ENCODE peak calls at places on chromosome 6, in eight cellular contexts. L is lower lobe of right lung; Q is NT2/D1; S is effector memory CD4-positive, alpha-beta T cell; I is neural progenitor cell; J is fibroblast of lung; V is H1; B is uterus. D is an unnamed sample. For H3K9me3, the result is how much of the 10 kb centered on the place peaks cover.

GRCh38 chr6:26233608-26234420 is 131.2 kb upstream of the BTN3A2 start:
- DNase-seq in J (peak), I (peak), L (peak), Q (no peak), B (peak), V (no peak), S (peak), D (no peak)

GRCh38 chr6:24856954-24857670 is 58.4 kb upstream of the ARMH2 start:
- DNase-seq in Q (no peak), J (no peak), B (no peak), S (no peak), V (no peak), I (no peak), L (no peak), D (no peak)

GRCh38 chr6:34964564-34964963 is 75.5 kb downstream of the ANKS1A start:
- DNase-seq in I (no peak), V (no peak), J (peak), L (no peak), Q (no peak), S (no peak), B (no peak), D (no peak)

GRCh38 chr6:49030621-49031020 is 432.4 kb downstream of the MMUT start:
- DNase-seq in I (no peak), V (no peak), J (peak), S (no peak), L (no peak), B (no peak), Q (no peak), D (no peak)

GRCh38 chr6:108165714-108166663 is at the start of gene NR2E1:
- DNase-seq in V (no peak), L (no peak), J (peak), Q (no peak), S (no peak), B (no peak), I (peak), D (no peak)

GRCh38 chr6:10347561-10348327 is 67.1 kb downstream of the TFAP2A start:
- DNase-seq in I (no peak), Q (no peak), J (no peak), V (no peak), B (no peak), S (no peak), L (no peak), D (no peak)

GRCh38 chr6:19180348-19181073 is 656.7 kb upstream of the ID4 start:
- DNase-seq in J (peak), V (no peak), Q (no peak), I (no peak), L (no peak), B (peak), S (no peak), D (peak)

GRCh38 chr6:151131346-151131745 is 108.4 kb upstream of the AKAP12 start:
- DNase-seq in B (no peak), V (no peak), J (no peak), L (no peak), I (no peak), S (no peak), Q (no peak), D (no peak)

GRCh38 chr6:109455502-109456282 is at the start of gene MICAL1:
- DNase-seq in B (peak), L (peak), I (peak), Q (peak), J (peak), S (peak), V (no peak), D (peak)

GRCh38 chr6:1611572-1612385 is 2.1 kb downstream of the FOXC1 start:
- DNase-seq in S (no peak), Q (no peak), I (peak), V (no peak), L (no peak), B (no peak), J (peak), D (no peak)

GRCh38 chr6:21769405-21769851 is 175.9 kb downstream of the SOX4 start:
- DNase-seq in V (no peak), L (no peak), S (no peak), I (peak), Q (peak), B (peak), J (peak), D (peak)

GRCh38 chr6:127343753-127344659 is 597 bp upstream of the ECHDC1 start:
- DNase-seq in I (peak), V (no peak), B (no peak), L (no peak), Q (no peak), S (no peak), J (peak), D (no peak)

GRCh38 chr6:10030942-10031537 is 383.8 kb downstream of the TFAP2A start:
- DNase-seq in B (no peak), V (no peak), I (peak), S (no peak), Q (peak), L (no peak), J (no peak), D (no peak)

GRCh38 chr6:22470454-22471368 is 98.7 kb upstream of the HDGFL1 start:
- DNase-seq in S (no peak), B (peak), I (peak), Q (no peak), J (peak), V (no peak), L (peak), D (no peak)

GRCh38 chr6:148109732-148110131 is 232.9 kb upstream of the SASH1 start:
- DNase-seq in S (no peak), V (no peak), J (no peak), I (no peak), B (no peak), Q (no peak), L (peak), D (no peak)

GRCh38 chr6:42779521-42779920 is 2.3 kb upstream of the BICRAL start:
- DNase-seq in S (no peak), I (no peak), V (no peak), Q (no peak), J (no peak), B (no peak), L (no peak), D (no peak)

GRCh38 chr6:133396630-133397335 is 155.6 kb downstream of the EYA4 start:
- DNase-seq in B (no peak), L (no peak), I (no peak), S (no peak), J (no peak), V (no peak), Q (no peak), D (no peak)

GRCh38 chr6:169824021-169824420 is 72.6 kb downstream of the ERMARD start:
- DNase-seq in B (no peak), I (no peak), S (no peak), J (no peak), Q (no peak), L (no peak), V (no peak), D (no peak)

GRCh38 chr6:89032599-89032998 is 48.0 kb upstream of the PNRC1 start:
- DNase-seq in B (no peak), V (no peak), Q (no peak), J (peak), I (no peak), L (no peak), S (no peak), D (no peak)

GRCh38 chr6:154931741-154932424 is 63.2 kb upstream of the TIAM2 start:
- DNase-seq in V (no peak), I (peak), S (no peak), J (peak), B (no peak), Q (no peak), L (no peak), D (no peak)

GRCh38 chr6:38730136-38730862 is 15.2 kb downstream of the DNAH8 start:
- DNase-seq in V (no peak), Q (no peak), L (no peak), J (no peak), I (no peak), S (no peak), B (no peak), D (no peak)

GRCh38 chr6:105273589-105273988 is 93.8 kb upstream of the POPDC3 start:
- DNase-seq in S (no peak), J (no peak), L (no peak), V (no peak), I (peak), Q (no peak), B (no peak), D (no peak)

GRCh38 chr6:14194483-14194882 is 76.9 kb downstream of the CD83 start:
- DNase-seq in I (peak), B (no peak), V (no peak), J (no peak), L (no peak), Q (peak), S (no peak), D (no peak)

GRCh38 chr6:30113843-30114242 is 953 bp upstream of the TRIM31 start:
- DNase-seq in S (no peak), V (no peak), Q (no peak), I (no peak), L (no peak), J (no peak), B (no peak), D (no peak)

GRCh38 chr6:129500958-129501381 is 209.0 kb downstream of the ARHGAP18 start:
- DNase-seq in J (no peak), B (no peak), S (no peak), L (no peak), V (no peak), Q (no peak), I (peak), D (no peak)

GRCh38 chr6:72699142-72699541 is 77.3 kb downstream of the KCNQ5 start:
- DNase-seq in V (no peak), B (no peak), I (no peak), L (no peak), Q (no peak), S (no peak), J (no peak), D (no peak)

GRCh38 chr6:53813096-53813495 is 18.3 kb downstream of the LRRC1 start:
- DNase-seq in Q (no peak), S (no peak), J (no peak), B (no peak), L (no peak), I (no peak), V (no peak), D (no peak)

GRCh38 chr6:142357879-142358278 is 56.1 kb downstream of the ADGRG6 start:
- DNase-seq in Q (no peak), S (no peak), J (no peak), B (no peak), L (no peak), V (no peak), I (no peak), D (no peak)

DNA sequence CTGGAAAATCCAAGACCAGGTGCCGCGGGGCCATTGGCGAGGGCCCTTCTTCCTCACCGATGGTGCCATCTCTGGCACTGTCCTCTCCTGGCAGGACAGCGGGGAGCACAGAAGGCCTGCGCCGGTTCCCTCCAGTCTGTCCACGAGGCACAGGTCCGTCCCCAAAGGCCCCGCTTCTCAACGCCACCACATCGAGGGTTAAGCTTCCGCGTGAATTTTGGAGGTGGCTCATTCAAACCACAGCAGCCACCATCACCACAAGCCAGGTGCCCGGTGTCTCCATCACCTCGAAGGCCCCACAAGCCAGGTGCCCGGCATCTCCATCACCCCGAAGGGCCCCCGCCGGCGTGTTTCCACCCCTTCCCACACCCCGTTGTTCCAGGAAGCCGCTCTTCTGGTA is 10.1 kb upstream of the KIF25 start:
- DNase-seq in Q (no peak), L (no peak), B (no peak), J (no peak), V (no peak), I (no peak), S (no peak), D (no peak)
- H3K9me3 ChIP-seq in Q (under half), L (under half), B (under half), J (under half), V (under half), I (under half), S (under half), D (under half)

DNA sequence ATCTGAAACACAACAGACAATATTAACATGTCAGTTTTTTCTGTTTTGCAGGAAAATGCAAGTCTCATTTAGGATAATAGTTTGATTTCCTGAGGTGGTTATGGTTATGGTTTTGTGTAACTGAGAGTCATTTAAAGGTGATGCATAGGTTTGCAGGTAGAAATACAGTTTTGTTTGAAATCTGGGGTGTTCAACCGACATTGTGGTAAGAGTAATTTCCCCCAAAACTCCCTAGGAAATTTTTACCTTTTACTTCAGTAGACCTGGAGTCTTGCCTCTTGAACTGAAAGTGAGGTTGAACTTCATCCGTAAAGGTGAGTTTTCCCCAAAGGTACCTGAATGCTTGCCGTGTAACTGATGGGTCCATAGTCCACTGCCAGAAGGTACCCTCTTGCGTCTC is 71.4 kb downstream of the JARID2 start:
- DNase-seq in Q (no peak), S (no peak), V (no peak), L (no peak), B (no peak), J (no peak), I (no peak), D (no peak)
- H3K9me3 ChIP-seq in Q (under half), S (under half), V (under half), L (under half), B (under half), J (under half), I (under half), D (under half)

DNA sequence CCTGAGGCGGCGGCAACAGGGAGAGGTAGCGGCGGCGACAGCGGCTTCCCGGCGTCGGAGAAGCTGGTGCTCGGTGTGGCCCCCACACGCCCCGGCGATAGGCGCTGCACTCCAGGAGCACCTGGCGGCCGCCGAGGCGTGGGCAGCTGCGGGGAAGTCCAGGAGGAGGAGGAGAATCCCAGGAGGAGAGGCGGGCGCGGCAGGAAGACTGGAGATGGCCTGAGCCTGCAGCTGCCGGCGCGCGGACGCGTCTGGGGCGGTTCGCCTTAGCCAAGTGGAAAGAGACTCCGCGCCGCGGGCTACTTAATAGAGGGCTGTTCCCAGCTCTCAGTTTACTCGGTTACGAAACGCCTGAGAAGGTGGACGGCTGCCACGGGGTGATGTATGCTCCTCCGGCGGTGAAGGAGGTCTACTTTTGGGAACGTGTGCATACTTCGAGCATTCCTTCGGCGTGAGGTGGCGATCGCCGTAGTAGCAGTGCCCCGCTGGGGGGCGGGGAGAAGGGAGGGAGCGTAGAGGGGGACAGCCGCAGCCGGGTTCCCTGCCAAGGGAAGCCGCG is at the start of gene COL12A1:
- DNase-seq in V (no peak), J (peak), Q (no peak), L (peak), I (peak), S (no peak), B (peak), D (peak)
- H3K9me3 ChIP-seq in V (under half), J (under half), Q (under half), L (under half), I (under half), S (under half), B (under half), D (under half)

DNA sequence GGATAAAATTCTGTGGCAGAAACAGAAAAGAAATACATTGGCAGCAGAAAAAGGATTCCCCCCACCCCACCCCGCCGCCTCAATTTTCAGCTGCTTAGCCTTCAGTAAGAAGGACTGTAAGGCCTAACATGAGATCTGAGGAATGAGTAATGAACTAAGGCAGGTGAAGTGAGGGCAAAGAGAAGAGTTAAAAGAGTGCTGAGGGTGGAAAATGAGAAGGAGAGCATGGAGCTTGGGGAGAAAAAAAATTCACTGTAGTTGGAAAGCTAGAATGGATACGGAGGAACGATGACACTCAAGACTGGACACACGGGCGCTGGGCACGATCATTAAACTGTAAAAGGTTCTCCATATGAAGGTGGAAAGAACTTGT is 14.6 kb downstream of the POM121L2 start:
- DNase-seq in Q (no peak), S (no peak), B (no peak), L (no peak), V (no peak), I (no peak), J (no peak), D (no peak)
- H3K9me3 ChIP-seq in Q (under half), S (under half), B (under half), L (under half), V (under half), I (under half), J (under half), D (under half)

GRCh38 chr6:168774381-168774780 is 333.4 kb downstream of the SMOC2 start:
- DNase-seq in I (no peak), B (no peak), L (no peak), Q (no peak), S (no peak), V (no peak), J (no peak), D (no peak)
- H3K9me3 ChIP-seq in I (under half), B (under half), L (under half), Q (under half), S (under half), V (under half), J (under half), D (under half)

GRCh38 chr6:161214722-161215121 is 59.1 kb downstream of the AGPAT4 start:
- DNase-seq in V (no peak), J (no peak), B (no peak), Q (no peak), L (no peak), I (no peak), S (no peak), D (no peak)
- H3K9me3 ChIP-seq in V (under half), J (under half), B (under half), Q (half or more), L (under half), I (under half), S (under half), D (under half)

GRCh38 chr6:361411-362132 is 30.0 kb upstream of the IRF4 start:
- DNase-seq in L (no peak), B (no peak), Q (no peak), V (no peak), I (no peak), S (no peak), J (no peak), D (no peak)
- H3K9me3 ChIP-seq in L (under half), B (under half), Q (under half), V (half or more), I (under half), S (under half), J (under half), D (under half)

GRCh38 chr6:168285456-168285855 is 34.1 kb downstream of the DACT2 start:
- DNase-seq in L (no peak), Q (no peak), B (no peak), V (no peak), I (no peak), J (no peak), S (no peak), D (no peak)
- H3K9me3 ChIP-seq in L (under half), Q (under half), B (under half), V (under half), I (under half), J (under half), S (under half), D (under half)